ENCODE peak calls at places on chromosomes 16 and 17, in ten cellular contexts. F is GM04503; B is EL; U is stimulated activated CD8-positive, alpha-beta memory T cell treated with anti-CD3 and anti-CD28 coated beads, Interleukin-12 subunit alpha, Interleukin-12 subunit beta, amount 100 ng/mL, for 1 hour; S is tibial artery; R is PC-9; M is iPS-NIHi11; Q is LHCN-M2; H is BJ; P is NCI-H1092 treated with DMSO at 0.1 percent for 48 hours. E is an unnamed sample.
A peak's percentile ranks its signal among the peaks of the same experiment; 100 is the strongest.

GRCh38 chr17:73934696-73935095 is 268.8 kb upstream of the RPL38 start:
- DNase-seq in F (no peak), B (no peak), U (no peak), S (no peak), R (no peak), M (no peak), Q (no peak), H (no peak), P (no peak), E (no peak)

GRCh38 chr17:42536372-42537155 is 523 bp downstream of the NAGLU start:
- DNase-seq in F (no peak), B (peak; percentile 88), U (peak; percentile 52), S (peak; percentile 83), R (peak; percentile 52), M (peak; percentile 97), Q (peak; percentile 91), H (no peak), P (peak; percentile 69), E (peak; percentile 46)

GRCh38 chr17:76714822-76715461 is 4.2 kb upstream of the MXRA7 start:
- DNase-seq in F (no peak), B (peak; percentile 61), U (peak; percentile 73), S (peak; percentile 77), R (no peak), M (peak; percentile 48), Q (no peak), H (no peak), P (peak; percentile 16), E (no peak)

GRCh38 chr16:79994413-79994812 is 393.9 kb upstream of the MAF start:
- DNase-seq in F (no peak), B (no peak), U (no peak), S (no peak), R (no peak), M (no peak), Q (no peak), H (no peak), P (no peak), E (no peak)

GRCh38 chr17:57086069-57086930 is 1.3 kb downstream of the AKAP1 start:
- DNase-seq in F (no peak), B (peak; percentile 49), U (no peak), S (peak; percentile 29), R (no peak), M (peak; percentile 41), Q (no peak), H (no peak), P (peak; percentile 63), E (no peak)

GRCh38 chr17:75498726-75499213 is 16.6 kb downstream of the CASKIN2 start:
- DNase-seq in F (no peak), B (peak; percentile 19), U (no peak), S (no peak), R (no peak), M (peak; percentile 73), Q (no peak), H (no peak), P (no peak), E (no peak)

GRCh38 chr17:45394913-45395568 is 37.6 kb downstream of the ARHGAP27 start:
- DNase-seq in F (no peak), B (peak; percentile 86), U (no peak), S (no peak), R (no peak), M (peak; percentile 96), Q (peak; percentile 65), H (peak; percentile 27), P (peak; percentile 46), E (peak; percentile 22)

GRCh38 chr16:1470543-1471251 is 4.1 kb downstream of the CLCN7 start:
- DNase-seq in F (no peak), B (peak; percentile 54), U (no peak), S (no peak), R (no peak), M (no peak), Q (peak; percentile 49), H (no peak), P (no peak), E (no peak)

GRCh38 chr16:10181196-10182162 is 749 bp downstream of the GRIN2A start:
- DNase-seq in F (no peak), B (peak; percentile 78), U (no peak), S (peak; percentile 33), R (no peak), M (peak; percentile 92), Q (no peak), H (no peak), P (peak; percentile 1), E (no peak)

GRCh38 chr17:62941358-62941991 is 24.6 kb upstream of the TANC2 start:
- DNase-seq in F (no peak), B (no peak), U (no peak), S (no peak), R (no peak), M (no peak), Q (peak; percentile 18), H (no peak), P (no peak), E (no peak)

E was measured in NCI-H1930.